ENCODE peak calls at places on chromosomes 6 and 20, in six cellular contexts. F is HCT116, B is HL-60, E is HepG2, D is GM23338, G is SK-N-SH. V is an unnamed sample.

GRCh38 chr20:57714409-57715267 is 4.8 kb upstream of the PMEPA1 start:
- DNase-seq in F (no peak), G (no peak), B (no peak), E (no peak), D (no peak), V (peak)

GRCh38 chr6:14108571-14109410 is 8.8 kb upstream of the CD83 start:
- DNase-seq in E (no peak), B (peak), G (no peak), D (no peak), F (no peak), V (no peak)

GRCh38 chr6:35691027-35691824 is 2.5 kb upstream of the FKBP5 start:
- DNase-seq in B (peak), E (no peak), G (no peak), F (no peak), D (no peak), V (no peak)

GRCh38 chr20:33753763-33754162 is 22.0 kb downstream of the ZNF341 start:
- DNase-seq in D (no peak), B (no peak), F (no peak), G (no peak), E (no peak), V (no peak)

GRCh38 chr6:115885636-115886366 is 174.9 kb downstream of the FRK start:
- DNase-seq in B (no peak), G (no peak), F (no peak), E (no peak), D (no peak), V (no peak)

GRCh38 chr20:44990425-44990824 is 24.1 kb downstream of the STK4 start:
- DNase-seq in F (no peak), D (no peak), B (peak), G (no peak), E (no peak), V (no peak)

GRCh38 chr20:1711826-1712601 is 54.4 kb upstream of the SIRPG start:
- DNase-seq in E (no peak), D (no peak), F (no peak), G (peak), B (no peak), V (no peak)

GRCh38 chr6:166523782-166524569 is 62.5 kb downstream of the RAMACL start:
- DNase-seq in E (no peak), D (no peak), B (no peak), F (no peak), G (no peak), V (no peak)

GRCh38 chr6:2651966-2652365 is 98.8 kb downstream of the MYLK4 start:
- DNase-seq in F (no peak), D (no peak), B (no peak), G (no peak), E (no peak), V (no peak)

GRCh38 chr6:47670851-47671250 is 27.5 kb upstream of the ADGRF4 start:
- DNase-seq in E (no peak), G (no peak), B (no peak), D (peak), F (no peak), V (no peak)

GRCh38 chr6:112481256-112481655 is 134.1 kb downstream of the RFPL4B start:
- DNase-seq in B (no peak), F (no peak), G (no peak), D (no peak), E (no peak), V (no peak)

GRCh38 chr6:88165877-88166492 is at the start of gene CNR1:
- DNase-seq in B (peak), G (peak), F (no peak), E (no peak), D (peak), V (peak)

GRCh38 chr20:63448050-63448449 is 24.4 kb downstream of the KCNQ2 start:
- DNase-seq in E (no peak), D (no peak), F (no peak), B (no peak), G (no peak), V (no peak)

GRCh38 chr6:41735427-41736206 is at the start of gene TFEB:
- DNase-seq in B (peak), E (peak), F (peak), D (peak), G (peak), V (peak)

GRCh38 chr20:20089018-20089417 is 36.7 kb downstream of the CFAP61 start:
- DNase-seq in F (no peak), E (no peak), G (no peak), D (no peak), B (no peak), V (no peak)

GRCh38 chr20:32902456-32903420 is 44.0 kb downstream of the EFCAB8 start:
- DNase-seq in E (peak), B (peak), G (peak), F (peak), D (peak), V (peak)

GRCh38 chr6:33279971-33280511 is 3.1 kb downstream of the B3GALT4 start:
- DNase-seq in F (peak), E (peak), D (peak), B (peak), G (peak), V (peak)

GRCh38 chr6:56984884-56985283 is 30.0 kb downstream of the BEND6 start:
- DNase-seq in D (no peak), E (no peak), G (no peak), B (no peak), F (no peak), V (no peak)

GRCh38 chr20:52235129-52235528 is 43.5 kb upstream of the ZFP64 start:
- DNase-seq in B (no peak), F (no peak), D (no peak), E (no peak), G (no peak), V (no peak)

GRCh38 chr6:99606670-99607415 is at the start of gene PRDM13:
- DNase-seq in F (no peak), D (peak), E (no peak), G (no peak), B (no peak), V (no peak)

GRCh38 chr20:57747889-57748456 is 38.2 kb upstream of the PMEPA1 start:
- DNase-seq in G (no peak), B (no peak), F (no peak), D (no peak), E (no peak), V (peak)

GRCh38 chr6:3296537-3297453 is 38.0 kb downstream of the PSMG4 start:
- DNase-seq in D (no peak), G (no peak), B (no peak), F (no peak), E (no peak), V (peak)

GRCh38 chr6:105545947-105546710 is 143.2 kb upstream of the PREP start:
- DNase-seq in D (no peak), B (no peak), F (no peak), G (no peak), E (no peak), V (peak)

GRCh38 chr6:100229512-100229911 is 235.2 kb downstream of the SIM1 start:
- DNase-seq in G (no peak), F (no peak), B (no peak), D (no peak), E (no peak), V (peak)

GRCh38 chr6:27295301-27296079 is 16.6 kb downstream of the POM121L2 start:
- DNase-seq in E (peak), F (peak), B (no peak), G (no peak), D (peak), V (no peak)

GRCh38 chr20:20480689-20481088 is 112.8 kb downstream of the INSM1 start:
- DNase-seq in B (no peak), G (no peak), F (peak), D (no peak), E (no peak), V (no peak)

GRCh38 chr6:37369321-37370196 is 15.8 kb downstream of the RNF8 start:
- DNase-seq in E (peak), F (no peak), G (no peak), D (no peak), B (no peak), V (no peak)

GRCh38 chr6:21634582-21634981 is 41.0 kb downstream of the SOX4 start:
- DNase-seq in D (no peak), B (no peak), E (peak), G (no peak), F (no peak), V (peak)

GRCh38 chr6:158290659-158291058 is 21.6 kb upstream of the TULP4 start:
- DNase-seq in G (no peak), D (no peak), E (no peak), B (no peak), F (no peak), V (no peak)
- TF ChIP-seq REST in G (no peak), D (no peak), E (no peak), B (no peak), F (no peak), V (no peak)

GRCh38 chr6:132142308-132142707 is 191.1 kb upstream of the CCN2 start:
- DNase-seq in E (no peak), G (no peak), F (no peak), B (no peak), D (no peak), V (no peak)
- TF ChIP-seq REST in E (no peak), G (no peak), F (no peak), B (no peak), D (no peak), V (no peak)

GRCh38 chr20:50472693-50473610 is 37.2 kb upstream of the PTPN1 start:
- DNase-seq in B (peak), E (no peak), G (no peak), F (no peak), D (no peak), V (no peak)
- TF ChIP-seq REST in B (peak), E (peak), G (peak), F (no peak), D (peak), V (no peak)

GRCh38 chr6:5025911-5026819 is 22.3 kb upstream of the RPP40 start:
- DNase-seq in F (no peak), E (peak), B (peak), G (peak), D (peak), V (no peak)
- TF ChIP-seq REST in F (no peak), E (no peak), B (peak), G (no peak), D (no peak), V (no peak)

DNA sequence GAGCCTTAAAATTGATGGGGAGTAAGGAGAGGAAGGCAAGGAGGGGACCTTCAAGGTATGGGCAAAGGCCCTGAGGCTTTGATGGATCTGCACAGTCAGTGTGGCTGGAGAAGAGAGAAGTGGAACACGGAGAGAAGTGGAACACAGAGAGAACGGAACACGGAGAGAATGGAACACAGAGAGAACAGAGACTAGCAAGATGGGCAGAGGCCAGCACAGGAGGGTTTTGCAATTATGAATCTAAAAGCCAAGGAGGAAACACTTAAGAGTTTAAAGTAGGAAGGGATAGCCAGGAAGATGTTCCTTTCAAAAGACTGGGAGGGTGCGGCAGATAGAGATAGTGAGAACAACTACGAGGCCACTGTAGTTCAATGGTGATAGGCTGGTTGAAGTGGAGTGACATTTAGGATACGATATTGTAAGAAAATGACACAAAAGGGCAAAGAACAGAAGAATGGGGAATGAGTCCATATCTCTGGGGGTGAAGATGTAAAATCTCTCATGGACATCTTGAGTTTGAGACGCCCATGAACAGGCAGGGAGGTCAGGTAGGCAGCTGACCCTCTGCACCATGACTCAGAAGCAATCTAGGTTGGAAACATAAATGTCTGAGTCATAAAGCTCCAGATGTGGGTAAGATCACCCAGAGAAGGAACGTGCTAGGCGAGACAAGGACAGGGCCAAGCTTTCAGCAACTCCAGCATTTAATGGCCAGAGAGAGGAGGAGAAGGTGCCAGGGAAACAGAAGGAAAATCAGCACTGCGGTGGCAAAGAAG is 25.4 kb downstream of the ZMYND8 start:
- DNase-seq in B (no peak), F (peak), E (no peak), G (no peak), D (no peak), V (peak)
- TF ChIP-seq REST in B (no peak), F (no peak), E (no peak), G (no peak), D (no peak), V (no peak)

DNA sequence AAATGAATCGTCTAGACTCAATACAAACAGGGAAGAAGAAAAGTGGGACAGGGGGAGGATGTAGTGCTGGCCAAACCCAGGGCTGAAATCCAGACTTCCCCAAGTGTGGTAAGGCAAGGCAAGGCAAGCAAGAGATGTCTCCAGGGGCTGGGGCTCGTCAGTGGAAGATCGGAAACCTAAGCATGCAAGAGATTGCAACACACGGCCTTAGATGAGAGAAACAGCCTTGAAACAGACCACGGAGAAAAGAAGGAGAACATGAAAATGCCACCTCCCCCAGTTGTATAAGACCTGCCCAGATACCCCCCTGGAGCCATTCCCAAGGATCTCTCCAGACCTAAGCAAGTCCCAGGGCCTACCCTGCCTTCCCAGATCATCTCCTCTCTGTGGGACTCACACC is 20.0 kb downstream of the VEGFA start:
- DNase-seq in G (no peak), B (peak), E (no peak), D (no peak), F (no peak), V (no peak)
- TF ChIP-seq REST in G (no peak), B (peak), E (no peak), D (no peak), F (no peak), V (no peak)

GRCh38 chr6:129253731-129254130 is 370.8 kb downstream of the LAMA2 start:
- DNase-seq in F (no peak), E (no peak), B (no peak), D (no peak), G (no peak), V (no peak)

GRCh38 chr6:129248976-129249375 is 366.0 kb downstream of the LAMA2 start:
- DNase-seq in B (no peak), E (no peak), F (no peak), G (no peak), D (no peak), V (no peak)

GRCh38 chr6:129252377-129253071 is 369.6 kb downstream of the LAMA2 start:
- DNase-seq in G (no peak), D (no peak), F (no peak), E (no peak), B (no peak), V (no peak)

DNA sequence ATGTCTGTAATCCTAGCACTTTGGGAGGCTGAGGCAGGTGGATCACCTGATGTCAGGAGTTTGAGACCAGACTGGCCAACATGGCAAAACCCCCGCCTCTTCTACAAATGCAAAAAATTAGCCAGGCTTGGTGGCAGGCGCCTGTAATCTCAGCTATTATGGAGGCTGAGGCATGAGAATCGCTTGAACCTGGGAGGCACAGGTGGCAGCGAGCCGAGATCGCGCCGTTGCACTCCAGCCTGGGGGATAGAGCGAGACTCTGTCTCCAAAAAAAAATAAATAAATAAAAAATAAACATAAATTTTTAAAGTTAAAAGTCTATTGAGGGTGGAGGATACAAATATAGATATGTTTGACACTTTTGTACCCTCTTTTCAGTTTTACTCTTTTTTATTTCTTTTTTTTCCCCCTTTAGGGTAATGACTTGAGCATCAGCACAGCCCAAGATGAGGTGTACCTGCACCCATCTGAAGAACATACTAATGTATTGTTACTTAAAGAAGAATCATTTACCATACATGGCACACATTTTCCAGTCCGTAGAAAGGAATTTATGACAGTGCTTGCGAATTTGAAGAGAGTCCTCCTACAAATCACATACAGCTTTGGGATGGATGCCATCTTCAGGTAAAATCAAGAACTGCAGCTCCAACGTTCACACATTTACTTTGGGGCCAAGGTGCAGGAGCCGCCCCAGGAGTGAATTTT is 368.9 kb downstream of the LAMA2 start:
- DNase-seq in F (peak), G (peak), B (peak), D (peak), E (peak), V (peak)
- TF ChIP-seq REST in F (no peak), G (no peak), B (no peak), D (no peak), E (no peak), V (no peak)

GRCh38 chr20:4830212-4830607 is 108.5 kb downstream of the PRND start:
- DNase-seq in E (no peak), F (no peak), B (no peak), D (no peak), G (no peak), V (no peak)
- TF ChIP-seq REST in E (no peak), F (no peak), B (no peak), D (no peak), G (no peak), V (no peak)

V was measured in A549.